ENCODE peak calls at places on chromosomes 7 and 10, in ten cellular contexts. One of them, this sample, is unnamed.

GRCh38 chr10:96292971-96293909 is 11.0 kb upstream of the DNTT start:
- DNase-seq in stimulated activated CD8-positive, alpha-beta memory T cell treated with anti-CD3 and anti-CD28 coated beads, Interleukin-4, amount 100 ng/mL, for 48 hours: no peak
- DNase-seq in HepG2: peak
- DNase-seq in SK-MEL-5: peak
- DNase-seq in GM12865: peak
- DNase-seq in activated CD8-positive, alpha-beta memory T cell treated with anti-CD3 and anti-CD28 coated beads for 24 hours: no peak
- DNase-seq in activated naive CD4-positive, alpha-beta T cell treated with Interleukin-2 at 50 U/mL for 16 hours: no peak
- DNase-seq in Panc1: peak
- DNase-seq in M059J: peak
- DNase-seq in progenitor cell of endocrine pancreas: no peak
- DNase-seq in this sample: peak

GRCh38 chr10:95133997-95134396 is 60.0 kb upstream of the ACSM6 start:
- DNase-seq in stimulated activated CD8-positive, alpha-beta memory T cell treated with anti-CD3 and anti-CD28 coated beads, Interleukin-4, amount 100 ng/mL, for 48 hours: no peak
- DNase-seq in HepG2: no peak
- DNase-seq in SK-MEL-5: no peak
- DNase-seq in GM12865: no peak
- DNase-seq in activated CD8-positive, alpha-beta memory T cell treated with anti-CD3 and anti-CD28 coated beads for 24 hours: no peak
- DNase-seq in activated naive CD4-positive, alpha-beta T cell treated with Interleukin-2 at 50 U/mL for 16 hours: no peak
- DNase-seq in Panc1: no peak
- DNase-seq in M059J: no peak
- DNase-seq in progenitor cell of endocrine pancreas: no peak
- DNase-seq in this sample: no peak

GRCh38 chr7:47649901-47650300 is 68.0 kb upstream of the TNS3 start:
- DNase-seq in stimulated activated CD8-positive, alpha-beta memory T cell treated with anti-CD3 and anti-CD28 coated beads, Interleukin-4, amount 100 ng/mL, for 48 hours: no peak
- DNase-seq in HepG2: no peak
- DNase-seq in SK-MEL-5: no peak
- DNase-seq in GM12865: no peak
- DNase-seq in activated CD8-positive, alpha-beta memory T cell treated with anti-CD3 and anti-CD28 coated beads for 24 hours: no peak
- DNase-seq in activated naive CD4-positive, alpha-beta T cell treated with Interleukin-2 at 50 U/mL for 16 hours: no peak
- DNase-seq in Panc1: no peak
- DNase-seq in M059J: no peak
- DNase-seq in progenitor cell of endocrine pancreas: no peak
- DNase-seq in this sample: no peak

GRCh38 chr7:20260219-20260618 is 43.0 kb upstream of the MACC1 start:
- DNase-seq in stimulated activated CD8-positive, alpha-beta memory T cell treated with anti-CD3 and anti-CD28 coated beads, Interleukin-4, amount 100 ng/mL, for 48 hours: no peak
- DNase-seq in HepG2: no peak
- DNase-seq in SK-MEL-5: no peak
- DNase-seq in GM12865: no peak
- DNase-seq in activated CD8-positive, alpha-beta memory T cell treated with anti-CD3 and anti-CD28 coated beads for 24 hours: no peak
- DNase-seq in activated naive CD4-positive, alpha-beta T cell treated with Interleukin-2 at 50 U/mL for 16 hours: no peak
- DNase-seq in Panc1: no peak
- DNase-seq in M059J: peak
- DNase-seq in progenitor cell of endocrine pancreas: no peak
- DNase-seq in this sample: no peak

GRCh38 chr10:79384773-79385391 is 37.6 kb downstream of the PPIF start:
- DNase-seq in stimulated activated CD8-positive, alpha-beta memory T cell treated with anti-CD3 and anti-CD28 coated beads, Interleukin-4, amount 100 ng/mL, for 48 hours: no peak
- DNase-seq in HepG2: no peak
- DNase-seq in SK-MEL-5: no peak
- DNase-seq in GM12865: no peak
- DNase-seq in activated CD8-positive, alpha-beta memory T cell treated with anti-CD3 and anti-CD28 coated beads for 24 hours: peak
- DNase-seq in activated naive CD4-positive, alpha-beta T cell treated with Interleukin-2 at 50 U/mL for 16 hours: peak
- DNase-seq in Panc1: no peak
- DNase-seq in M059J: no peak
- DNase-seq in progenitor cell of endocrine pancreas: peak
- DNase-seq in this sample: no peak

GRCh38 chr7:17444151-17444550 is 145.7 kb downstream of the AHR start:
- DNase-seq in stimulated activated CD8-positive, alpha-beta memory T cell treated with anti-CD3 and anti-CD28 coated beads, Interleukin-4, amount 100 ng/mL, for 48 hours: no peak
- DNase-seq in HepG2: no peak
- DNase-seq in SK-MEL-5: no peak
- DNase-seq in GM12865: no peak
- DNase-seq in activated CD8-positive, alpha-beta memory T cell treated with anti-CD3 and anti-CD28 coated beads for 24 hours: no peak
- DNase-seq in activated naive CD4-positive, alpha-beta T cell treated with Interleukin-2 at 50 U/mL for 16 hours: no peak
- DNase-seq in Panc1: no peak
- DNase-seq in M059J: no peak
- DNase-seq in progenitor cell of endocrine pancreas: no peak
- DNase-seq in this sample: no peak

GRCh38 chr7:35405461-35405860 is 151.6 kb upstream of the TBX20 start:
- DNase-seq in stimulated activated CD8-positive, alpha-beta memory T cell treated with anti-CD3 and anti-CD28 coated beads, Interleukin-4, amount 100 ng/mL, for 48 hours: no peak
- DNase-seq in HepG2: no peak
- DNase-seq in SK-MEL-5: no peak
- DNase-seq in GM12865: no peak
- DNase-seq in activated CD8-positive, alpha-beta memory T cell treated with anti-CD3 and anti-CD28 coated beads for 24 hours: no peak
- DNase-seq in activated naive CD4-positive, alpha-beta T cell treated with Interleukin-2 at 50 U/mL for 16 hours: no peak
- DNase-seq in Panc1: no peak
- DNase-seq in M059J: no peak
- DNase-seq in progenitor cell of endocrine pancreas: no peak
- DNase-seq in this sample: no peak

GRCh38 chr10:5151076-5151475 is 33.9 kb downstream of the AKR1C8 start:
- DNase-seq in stimulated activated CD8-positive, alpha-beta memory T cell treated with anti-CD3 and anti-CD28 coated beads, Interleukin-4, amount 100 ng/mL, for 48 hours: no peak
- DNase-seq in HepG2: no peak
- DNase-seq in SK-MEL-5: no peak
- DNase-seq in GM12865: no peak
- DNase-seq in activated CD8-positive, alpha-beta memory T cell treated with anti-CD3 and anti-CD28 coated beads for 24 hours: no peak
- DNase-seq in activated naive CD4-positive, alpha-beta T cell treated with Interleukin-2 at 50 U/mL for 16 hours: no peak
- DNase-seq in Panc1: no peak
- DNase-seq in M059J: peak
- DNase-seq in progenitor cell of endocrine pancreas: no peak
- DNase-seq in this sample: no peak

GRCh38 chr10:79014796-79015195 is 54.0 kb upstream of the ZMIZ1 start:
- DNase-seq in stimulated activated CD8-positive, alpha-beta memory T cell treated with anti-CD3 and anti-CD28 coated beads, Interleukin-4, amount 100 ng/mL, for 48 hours: no peak
- DNase-seq in HepG2: no peak
- DNase-seq in SK-MEL-5: no peak
- DNase-seq in GM12865: no peak
- DNase-seq in activated CD8-positive, alpha-beta memory T cell treated with anti-CD3 and anti-CD28 coated beads for 24 hours: no peak
- DNase-seq in activated naive CD4-positive, alpha-beta T cell treated with Interleukin-2 at 50 U/mL for 16 hours: no peak
- DNase-seq in Panc1: no peak
- DNase-seq in M059J: no peak
- DNase-seq in progenitor cell of endocrine pancreas: no peak
- DNase-seq in this sample: no peak